ENCODE peak calls at places on chromosome 20, in seven cellular contexts. G is Peyer's patch; S is CD8-positive, alpha-beta T cell; H is GM23338; V is GM12878; Z is left ventricle myocardium inferior; O is colonic mucosa. K is an unnamed sample.

GRCh38 chr20:63978319-63979220 is 872 bp downstream of the SAMD10 start:
- DNase-seq in G (peak), S (no peak), H (peak), V (no peak), Z (peak), O (peak), K (peak)

GRCh38 chr20:38748863-38749153 is 548 bp downstream of the ACTR5 start:
- DNase-seq in G (no peak), S (no peak), H (no peak), V (no peak), Z (no peak), O (peak), K (peak)

GRCh38 chr20:2752631-2753455 is 47.6 kb downstream of the CPXM1 start:
- DNase-seq in G (no peak), S (peak), H (peak), V (no peak), Z (no peak), O (peak), K (peak)

GRCh38 chr20:51420111-51420510 is 122.4 kb downstream of the NFATC2 start:
- DNase-seq in G (no peak), S (no peak), H (no peak), V (no peak), Z (no peak), O (no peak), K (no peak)

GRCh38 chr20:63174309-63175030 is 41.5 kb downstream of the YTHDF1 start:
- DNase-seq in G (no peak), S (no peak), H (peak), V (no peak), Z (no peak), O (no peak), K (no peak)

GRCh38 chr20:58100731-58101356 is 127.6 kb downstream of the ANKRD60 start:
- DNase-seq in G (no peak), S (no peak), H (no peak), V (no peak), Z (no peak), O (no peak), K (no peak)

GRCh38 chr20:17742426-17743130 is 42.8 kb downstream of the BANF2 start:
- DNase-seq in G (no peak), S (no peak), H (no peak), V (no peak), Z (no peak), O (no peak), K (no peak)

GRCh38 chr20:64222273-64222672 is 33.3 kb upstream of the PCMTD2 start:
- DNase-seq in G (no peak), S (no peak), H (no peak), V (no peak), Z (no peak), O (no peak), K (peak)

GRCh38 chr20:42530855-42531674 is 658.6 kb downstream of the PTPRT start:
- DNase-seq in G (no peak), S (no peak), H (peak), V (no peak), Z (no peak), O (no peak), K (no peak)

GRCh38 chr20:34114809-34115208 is 2.8 kb upstream of the EIF2S2 start:
- DNase-seq in G (no peak), S (no peak), H (no peak), V (no peak), Z (no peak), O (no peak), K (no peak)

GRCh38 chr20:8766868-8767390 is 302.0 kb upstream of the PLCB4 start:
- DNase-seq in G (no peak), S (no peak), H (no peak), V (no peak), Z (no peak), O (no peak), K (no peak)

GRCh38 chr20:55394592-55394991 is 610.7 kb downstream of the CBLN4 start:
- DNase-seq in G (no peak), S (no peak), H (no peak), V (no peak), Z (no peak), O (no peak), K (no peak)

GRCh38 chr20:53829706-53830521 is 236.3 kb upstream of the ZNF217 start:
- DNase-seq in G (no peak), S (no peak), H (no peak), V (no peak), Z (no peak), O (no peak), K (no peak)

GRCh38 chr20:16599257-16599656 is 26.0 kb upstream of the KIF16B start:
- DNase-seq in G (no peak), S (no peak), H (no peak), V (no peak), Z (no peak), O (no peak), K (no peak)

GRCh38 chr20:17568972-17569471 is 853 bp upstream of the DSTN start:
- DNase-seq in G (peak), S (no peak), H (peak), V (no peak), Z (peak), O (peak), K (no peak)

GRCh38 chr20:44598413-44599290 is 16.3 kb downstream of the PKIG start:
- DNase-seq in G (no peak), S (no peak), H (no peak), V (no peak), Z (peak), O (no peak), K (no peak)

GRCh38 chr20:9447182-9447581 is 67.2 kb upstream of the LAMP5 start:
- DNase-seq in G (no peak), S (no peak), H (no peak), V (no peak), Z (no peak), O (no peak), K (no peak)

GRCh38 chr20:41276317-41276751 is 41.2 kb downstream of the ZHX3 start:
- DNase-seq in G (no peak), S (no peak), H (no peak), V (no peak), Z (no peak), O (no peak), K (no peak)

GRCh38 chr20:62704341-62704948 is 4.2 kb upstream of the NTSR1 start:
- DNase-seq in G (peak), S (no peak), H (no peak), V (no peak), Z (peak), O (peak), K (no peak)

GRCh38 chr20:24328901-24329300 is 140.5 kb upstream of the SYNDIG1 start:
- DNase-seq in G (no peak), S (no peak), H (no peak), V (no peak), Z (no peak), O (no peak), K (no peak)

GRCh38 chr20:25281541-25281991 is 33.7 kb downstream of the PYGB start:
- DNase-seq in G (peak), S (no peak), H (no peak), V (peak), Z (peak), O (no peak), K (no peak)

GRCh38 chr20:15560936-15561531 is 1012.2 kb downstream of the KIF16B start:
- DNase-seq in G (no peak), S (no peak), H (peak), V (no peak), Z (no peak), O (no peak), K (no peak)

GRCh38 chr20:20224806-20225205 is 143.1 kb upstream of the INSM1 start:
- DNase-seq in G (no peak), S (no peak), H (no peak), V (no peak), Z (no peak), O (no peak), K (no peak)

GRCh38 chr20:5539656-5540055 is 210.5 kb upstream of the SHLD1 start:
- DNase-seq in G (no peak), S (no peak), H (no peak), V (no peak), Z (no peak), O (no peak), K (no peak)

GRCh38 chr20:61640171-61640570 is 388.1 kb downstream of the CDH4 start:
- DNase-seq in G (no peak), S (no peak), H (no peak), V (no peak), Z (no peak), O (no peak), K (no peak)

GRCh38 chr20:1465470-1466210 is 1.0 kb downstream of the NSFL1C start:
- DNase-seq in G (no peak), S (no peak), H (peak), V (no peak), Z (no peak), O (no peak), K (no peak)

GRCh38 chr20:33490934-33491656 is 1.2 kb downstream of the CBFA2T2 start:
- DNase-seq in G (no peak), S (no peak), H (no peak), V (no peak), Z (no peak), O (no peak), K (no peak)

GRCh38 chr20:23021541-23021940 is 13.6 kb upstream of the SSTR4 start:
- DNase-seq in G (no peak), S (no peak), H (no peak), V (no peak), Z (no peak), O (no peak), K (no peak)

GRCh38 chr20:916125-916799 is at the start of gene ANGPT4:
- DNase-seq in G (no peak), S (no peak), H (peak), V (no peak), Z (no peak), O (no peak), K (no peak)

GRCh38 chr20:58921564-58921963 is 59.5 kb upstream of the NELFCD start:
- DNase-seq in G (no peak), S (no peak), H (no peak), V (no peak), Z (no peak), O (no peak), K (no peak)

GRCh38 chr20:56414842-56415765 is 3.0 kb downstream of the CASS4 start:
- DNase-seq in G (no peak), S (no peak), H (no peak), V (no peak), Z (no peak), O (no peak), K (peak)

DNA sequence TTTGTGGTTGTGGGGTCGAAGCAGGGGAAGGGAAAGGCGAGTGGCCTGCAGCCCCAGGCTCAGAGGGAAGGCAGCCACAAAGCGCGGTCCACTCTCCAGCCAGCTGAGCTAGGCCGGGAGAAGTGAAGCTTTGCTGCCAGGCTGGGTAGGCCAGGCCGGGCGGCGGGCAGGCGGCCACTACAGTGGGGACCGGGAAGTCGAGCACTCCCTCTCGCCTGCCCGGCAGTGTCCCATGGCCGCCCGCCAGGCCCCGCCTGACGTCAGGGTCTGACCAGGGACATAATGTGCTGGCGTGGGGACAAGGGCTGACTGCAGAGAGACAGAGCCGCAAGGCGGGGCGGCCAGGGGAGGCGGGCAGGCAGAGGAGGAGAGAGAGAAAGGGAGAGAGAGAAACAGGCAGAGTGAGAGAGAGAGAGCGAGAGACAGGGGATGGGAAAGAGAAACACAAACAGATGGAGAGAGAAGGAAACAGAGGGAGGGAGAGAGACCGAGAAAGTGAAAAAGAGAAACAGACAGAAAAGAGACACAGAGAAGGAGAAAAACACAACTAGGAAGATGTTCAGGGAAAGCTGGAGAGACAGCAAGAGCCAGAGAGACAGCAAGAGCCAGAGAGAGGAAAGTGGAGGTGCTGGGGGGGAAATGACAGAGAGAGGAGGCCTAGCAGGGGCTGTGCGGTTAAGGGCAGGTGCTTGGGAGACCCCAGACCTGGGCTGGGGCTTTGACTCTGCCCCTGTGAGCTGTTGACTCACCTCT is 94.5 kb upstream of the PTPN1 start:
- DNase-seq in G (peak), S (no peak), H (peak), V (no peak), Z (peak), O (peak), K (no peak)
- H3K4me3 ChIP-seq in G (peak), S (no peak), H (no peak), V (no peak), Z (peak), O (no peak), K (no peak)

GRCh38 chr20:31706607-31707257 is 15.9 kb downstream of the BCL2L1 start:
- DNase-seq in G (no peak), S (no peak), H (no peak), V (no peak), Z (no peak), O (no peak), K (no peak)
- H3K27ac ChIP-seq in G (peak), S (peak), H (peak), V (peak), Z (peak), O (no peak), K (no peak)

GRCh38 chr20:4449977-4450715 is 271.6 kb upstream of the PRND start:
- DNase-seq in G (no peak), S (no peak), H (peak), V (no peak), Z (no peak), O (no peak), K (no peak)
- H3K4me3 ChIP-seq in G (no peak), S (no peak), H (no peak), V (no peak), Z (no peak), O (no peak), K (no peak)

GRCh38 chr20:36404435-36404978 is 98.4 kb downstream of the DLGAP4 start:
- DNase-seq in G (no peak), S (no peak), H (no peak), V (no peak), Z (no peak), O (no peak), K (no peak)
- H3K27ac ChIP-seq in G (no peak), S (no peak), H (no peak), V (no peak), Z (no peak), O (no peak), K (no peak)

K was measured in CD4-positive, alpha-beta memory T cell.